ENCODE peak calls at places on chromosome 7, in nine cellular contexts. One of them, this sample, is unnamed. For H3K36me3, the result is how much of the 10 kb centered on the place peaks cover.

GRCh38 chr7:139671967-139672366 is 105.8 kb downstream of the HIPK2 start:
- DNase-seq in BJ: no peak
- DNase-seq in heart left ventricle: no peak
- DNase-seq in fibroblast of lung: no peak
- DNase-seq in tibial artery: no peak
- DNase-seq in neural progenitor cell: no peak
- DNase-seq in mesendoderm: no peak
- DNase-seq in neuronal stem cell: no peak
- DNase-seq in SJCRH30: no peak
- DNase-seq in this sample: no peak

GRCh38 chr7:93948106-93948505 is 26.6 kb downstream of the GNG11 start:
- DNase-seq in BJ: peak
- DNase-seq in heart left ventricle: no peak
- DNase-seq in fibroblast of lung: peak
- DNase-seq in tibial artery: no peak
- DNase-seq in neural progenitor cell: no peak
- DNase-seq in mesendoderm: no peak
- DNase-seq in neuronal stem cell: no peak
- DNase-seq in SJCRH30: no peak
- DNase-seq in this sample: no peak

GRCh38 chr7:6293202-6293601 is 20.8 kb upstream of the CYTH3 start:
- DNase-seq in BJ: no peak
- DNase-seq in heart left ventricle: no peak
- DNase-seq in fibroblast of lung: no peak
- DNase-seq in tibial artery: no peak
- DNase-seq in neural progenitor cell: no peak
- DNase-seq in mesendoderm: no peak
- DNase-seq in neuronal stem cell: no peak
- DNase-seq in SJCRH30: no peak
- DNase-seq in this sample: no peak

GRCh38 chr7:112129655-112130323 is 76.4 kb downstream of the DOCK4 start:
- DNase-seq in BJ: no peak
- DNase-seq in heart left ventricle: peak
- DNase-seq in fibroblast of lung: no peak
- DNase-seq in tibial artery: no peak
- DNase-seq in neural progenitor cell: no peak
- DNase-seq in mesendoderm: peak
- DNase-seq in neuronal stem cell: no peak
- DNase-seq in SJCRH30: no peak
- DNase-seq in this sample: no peak

GRCh38 chr7:32026076-32026425 is 44.2 kb downstream of the PDE1C start:
- DNase-seq in BJ: no peak
- DNase-seq in heart left ventricle: no peak
- DNase-seq in fibroblast of lung: no peak
- DNase-seq in tibial artery: no peak
- DNase-seq in neural progenitor cell: no peak
- DNase-seq in mesendoderm: no peak
- DNase-seq in neuronal stem cell: no peak
- DNase-seq in SJCRH30: no peak
- DNase-seq in this sample: no peak

GRCh38 chr7:127683776-127684681 is 32.0 kb downstream of the SND1 start:
- DNase-seq in BJ: no peak
- DNase-seq in heart left ventricle: no peak
- DNase-seq in fibroblast of lung: no peak
- DNase-seq in tibial artery: no peak
- DNase-seq in neural progenitor cell: no peak
- DNase-seq in mesendoderm: peak
- DNase-seq in neuronal stem cell: no peak
- DNase-seq in SJCRH30: no peak
- DNase-seq in this sample: peak

GRCh38 chr7:30434140-30434799 is 44.3 kb downstream of the NOD1 start:
- DNase-seq in BJ: no peak
- DNase-seq in heart left ventricle: no peak
- DNase-seq in fibroblast of lung: no peak
- DNase-seq in tibial artery: no peak
- DNase-seq in neural progenitor cell: no peak
- DNase-seq in mesendoderm: no peak
- DNase-seq in neuronal stem cell: no peak
- DNase-seq in SJCRH30: no peak
- DNase-seq in this sample: no peak

GRCh38 chr7:142772051-142772450 is 1.3 kb downstream of the PRSS2 start:
- DNase-seq in BJ: no peak
- DNase-seq in heart left ventricle: no peak
- DNase-seq in fibroblast of lung: no peak
- DNase-seq in tibial artery: no peak
- DNase-seq in neural progenitor cell: no peak
- DNase-seq in mesendoderm: no peak
- DNase-seq in neuronal stem cell: no peak
- DNase-seq in SJCRH30: no peak
- DNase-seq in this sample: no peak

GRCh38 chr7:30255096-30255769 is 29.2 kb upstream of the ZNRF2 start:
- DNase-seq in BJ: no peak
- DNase-seq in heart left ventricle: no peak
- DNase-seq in fibroblast of lung: no peak
- DNase-seq in tibial artery: no peak
- DNase-seq in neural progenitor cell: no peak
- DNase-seq in mesendoderm: no peak
- DNase-seq in neuronal stem cell: no peak
- DNase-seq in SJCRH30: no peak
- DNase-seq in this sample: no peak

GRCh38 chr7:142110638-142111037 is 880 bp upstream of the MGAM2 start:
- DNase-seq in BJ: no peak
- DNase-seq in heart left ventricle: no peak
- DNase-seq in fibroblast of lung: no peak
- DNase-seq in tibial artery: no peak
- DNase-seq in neural progenitor cell: no peak
- DNase-seq in mesendoderm: no peak
- DNase-seq in neuronal stem cell: no peak
- DNase-seq in SJCRH30: no peak
- DNase-seq in this sample: no peak

GRCh38 chr7:137146996-137147720 is 196.4 kb downstream of the PTN start:
- DNase-seq in BJ: no peak
- DNase-seq in heart left ventricle: no peak
- DNase-seq in fibroblast of lung: peak
- DNase-seq in tibial artery: no peak
- DNase-seq in neural progenitor cell: no peak
- DNase-seq in mesendoderm: no peak
- DNase-seq in neuronal stem cell: no peak
- DNase-seq in SJCRH30: no peak
- DNase-seq in this sample: no peak

GRCh38 chr7:83588602-83589240 is 60.2 kb downstream of the SEMA3E start:
- DNase-seq in BJ: no peak
- DNase-seq in heart left ventricle: no peak
- DNase-seq in fibroblast of lung: no peak
- DNase-seq in tibial artery: no peak
- DNase-seq in neural progenitor cell: no peak
- DNase-seq in mesendoderm: no peak
- DNase-seq in neuronal stem cell: no peak
- DNase-seq in SJCRH30: no peak
- DNase-seq in this sample: no peak

GRCh38 chr7:80493121-80493849 is 18.6 kb downstream of the GNAT3 start:
- DNase-seq in BJ: no peak
- DNase-seq in heart left ventricle: no peak
- DNase-seq in fibroblast of lung: no peak
- DNase-seq in tibial artery: no peak
- DNase-seq in neural progenitor cell: no peak
- DNase-seq in mesendoderm: no peak
- DNase-seq in neuronal stem cell: no peak
- DNase-seq in SJCRH30: no peak
- DNase-seq in this sample: no peak

GRCh38 chr7:138752568-138753518 is 45.0 kb upstream of the TMEM213 start:
- DNase-seq in BJ: no peak
- DNase-seq in heart left ventricle: peak
- DNase-seq in fibroblast of lung: peak
- DNase-seq in tibial artery: peak
- DNase-seq in neural progenitor cell: peak
- DNase-seq in mesendoderm: peak
- DNase-seq in neuronal stem cell: no peak
- DNase-seq in SJCRH30: peak
- DNase-seq in this sample: peak

GRCh38 chr7:116953372-116953726 is at the start of gene ST7:
- DNase-seq in BJ: peak
- DNase-seq in heart left ventricle: peak
- DNase-seq in fibroblast of lung: peak
- DNase-seq in tibial artery: no peak
- DNase-seq in neural progenitor cell: peak
- DNase-seq in mesendoderm: peak
- DNase-seq in neuronal stem cell: peak
- DNase-seq in SJCRH30: peak
- DNase-seq in this sample: peak

GRCh38 chr7:75937958-75938786 is 23.2 kb downstream of the POR start:
- DNase-seq in BJ: peak
- DNase-seq in heart left ventricle: peak
- DNase-seq in fibroblast of lung: peak
- DNase-seq in tibial artery: peak
- DNase-seq in neural progenitor cell: peak
- DNase-seq in mesendoderm: peak
- DNase-seq in neuronal stem cell: no peak
- DNase-seq in SJCRH30: peak
- DNase-seq in this sample: no peak

GRCh38 chr7:121379930-121380329 is 16.2 kb downstream of the FAM3C start:
- DNase-seq in BJ: no peak
- DNase-seq in heart left ventricle: no peak
- DNase-seq in fibroblast of lung: no peak
- DNase-seq in tibial artery: no peak
- DNase-seq in neural progenitor cell: no peak
- DNase-seq in mesendoderm: no peak
- DNase-seq in neuronal stem cell: no peak
- DNase-seq in SJCRH30: peak
- DNase-seq in this sample: no peak
- H3K36me3 ChIP-seq in BJ: under half
- H3K36me3 ChIP-seq in heart left ventricle: under half
- H3K36me3 ChIP-seq in fibroblast of lung: under half
- H3K36me3 ChIP-seq in tibial artery: under half
- H3K36me3 ChIP-seq in neural progenitor cell: under half
- H3K36me3 ChIP-seq in mesendoderm: under half
- H3K36me3 ChIP-seq in neuronal stem cell: under half
- H3K36me3 ChIP-seq in SJCRH30: under half
- H3K36me3 ChIP-seq in this sample: under half

GRCh38 chr7:150374472-150374871 is 4.7 kb upstream of the ZNF775 start:
- DNase-seq in BJ: no peak
- DNase-seq in heart left ventricle: no peak
- DNase-seq in fibroblast of lung: no peak
- DNase-seq in tibial artery: no peak
- DNase-seq in neural progenitor cell: peak
- DNase-seq in mesendoderm: peak
- DNase-seq in neuronal stem cell: no peak
- DNase-seq in SJCRH30: no peak
- DNase-seq in this sample: peak
- H3K36me3 ChIP-seq in BJ: under half
- H3K36me3 ChIP-seq in heart left ventricle: under half
- H3K36me3 ChIP-seq in fibroblast of lung: under half
- H3K36me3 ChIP-seq in tibial artery: under half
- H3K36me3 ChIP-seq in neural progenitor cell: under half
- H3K36me3 ChIP-seq in mesendoderm: under half
- H3K36me3 ChIP-seq in neuronal stem cell: under half
- H3K36me3 ChIP-seq in SJCRH30: under half
- H3K36me3 ChIP-seq in this sample: under half

DNA sequence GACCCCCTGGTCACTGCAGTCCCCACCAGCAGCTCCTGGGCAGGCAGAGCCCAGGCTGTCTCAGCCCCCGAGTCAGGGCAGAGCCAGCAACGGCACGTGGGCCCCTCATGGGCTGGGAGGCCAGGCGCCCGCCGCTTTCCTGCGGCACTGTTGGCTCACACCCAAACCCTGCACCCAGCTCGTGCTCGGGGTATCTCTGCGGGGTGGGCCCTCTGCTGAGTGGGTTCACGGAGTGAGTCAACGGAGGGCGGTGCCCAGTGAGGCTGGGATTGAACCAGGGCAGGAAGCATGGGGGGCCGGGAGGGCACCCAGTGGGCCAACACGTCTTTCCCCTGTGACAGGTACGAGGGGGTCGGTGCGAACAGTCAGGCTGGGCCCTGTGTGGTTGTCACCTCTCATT is 28.9 kb downstream of the ADAP1 start:
- DNase-seq in BJ: no peak
- DNase-seq in heart left ventricle: peak
- DNase-seq in fibroblast of lung: no peak
- DNase-seq in tibial artery: peak
- DNase-seq in neural progenitor cell: no peak
- DNase-seq in mesendoderm: no peak
- DNase-seq in neuronal stem cell: no peak
- DNase-seq in SJCRH30: no peak
- DNase-seq in this sample: no peak
- H3K36me3 ChIP-seq in BJ: under half
- H3K36me3 ChIP-seq in heart left ventricle: under half
- H3K36me3 ChIP-seq in fibroblast of lung: under half
- H3K36me3 ChIP-seq in tibial artery: under half
- H3K36me3 ChIP-seq in neural progenitor cell: under half
- H3K36me3 ChIP-seq in mesendoderm: under half
- H3K36me3 ChIP-seq in neuronal stem cell: under half
- H3K36me3 ChIP-seq in SJCRH30: under half
- H3K36me3 ChIP-seq in this sample: under half

GRCh38 chr7:73512018-73512780 is 9.9 kb downstream of the BAZ1B start:
- DNase-seq in BJ: no peak
- DNase-seq in heart left ventricle: no peak
- DNase-seq in fibroblast of lung: peak
- DNase-seq in tibial artery: no peak
- DNase-seq in neural progenitor cell: no peak
- DNase-seq in mesendoderm: no peak
- DNase-seq in neuronal stem cell: no peak
- DNase-seq in SJCRH30: no peak
- DNase-seq in this sample: no peak

GRCh38 chr7:73504017-73504416 is 18.1 kb downstream of the BAZ1B start:
- DNase-seq in BJ: no peak
- DNase-seq in heart left ventricle: no peak
- DNase-seq in fibroblast of lung: peak
- DNase-seq in tibial artery: no peak
- DNase-seq in neural progenitor cell: no peak
- DNase-seq in mesendoderm: no peak
- DNase-seq in neuronal stem cell: no peak
- DNase-seq in SJCRH30: no peak
- DNase-seq in this sample: no peak

GRCh38 chr7:73504920-73505319 is 17.2 kb downstream of the BAZ1B start:
- DNase-seq in BJ: no peak
- DNase-seq in heart left ventricle: no peak
- DNase-seq in fibroblast of lung: no peak
- DNase-seq in tibial artery: no peak
- DNase-seq in neural progenitor cell: no peak
- DNase-seq in mesendoderm: no peak
- DNase-seq in neuronal stem cell: no peak
- DNase-seq in SJCRH30: no peak
- DNase-seq in this sample: no peak

GRCh38 chr7:73507556-73507955 is 14.5 kb downstream of the BAZ1B start:
- DNase-seq in BJ: no peak
- DNase-seq in heart left ventricle: no peak
- DNase-seq in fibroblast of lung: peak
- DNase-seq in tibial artery: no peak
- DNase-seq in neural progenitor cell: no peak
- DNase-seq in mesendoderm: no peak
- DNase-seq in neuronal stem cell: no peak
- DNase-seq in SJCRH30: no peak
- DNase-seq in this sample: no peak

DNA sequence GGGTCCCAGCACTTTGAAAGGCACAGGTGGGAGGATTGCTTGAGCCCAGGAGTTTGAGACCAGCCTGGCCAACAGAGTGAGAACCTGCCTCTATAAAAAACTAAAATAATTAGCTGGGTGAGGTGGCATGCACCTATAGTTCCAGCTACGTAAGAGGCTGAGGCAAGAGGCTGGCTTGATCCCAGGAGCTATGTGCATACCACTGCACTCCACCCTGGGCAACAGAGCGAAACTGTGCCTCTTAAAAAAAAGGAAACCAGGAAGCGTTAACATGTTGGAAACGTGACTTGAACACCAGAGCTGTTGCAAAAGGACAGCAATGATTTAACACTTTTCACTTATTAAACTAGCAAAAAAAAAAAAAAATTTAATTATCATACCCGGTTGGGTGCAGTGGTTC is 12.6 kb downstream of the BAZ1B start:
- DNase-seq in BJ: no peak
- DNase-seq in heart left ventricle: no peak
- DNase-seq in fibroblast of lung: no peak
- DNase-seq in tibial artery: no peak
- DNase-seq in neural progenitor cell: no peak
- DNase-seq in mesendoderm: no peak
- DNase-seq in neuronal stem cell: no peak
- DNase-seq in SJCRH30: no peak
- DNase-seq in this sample: no peak
- H3K36me3 ChIP-seq in BJ: under half
- H3K36me3 ChIP-seq in heart left ventricle: half or more
- H3K36me3 ChIP-seq in fibroblast of lung: under half
- H3K36me3 ChIP-seq in tibial artery: half or more
- H3K36me3 ChIP-seq in neural progenitor cell: under half
- H3K36me3 ChIP-seq in mesendoderm: under half
- H3K36me3 ChIP-seq in neuronal stem cell: under half
- H3K36me3 ChIP-seq in SJCRH30: half or more
- H3K36me3 ChIP-seq in this sample: under half